ENCODE peak calls at places on chromosomes 11 and 22, in five cellular contexts. One of them, this sample, is unnamed.

GRCh38 chr11:45178223-45178622 is 31.8 kb downstream of the PRDM11 start:
- DNase-seq in NCI-H1092: no peak
- DNase-seq in activated CD4-positive, CD25-positive, alpha-beta regulatory T cell: no peak
- DNase-seq in LHCN-M2: no peak
- DNase-seq in GM13976: no peak
- DNase-seq in this sample: no peak

GRCh38 chr22:46240917-46241316 is 9.2 kb downstream of the CDPF1 start:
- DNase-seq in NCI-H1092: no peak
- DNase-seq in activated CD4-positive, CD25-positive, alpha-beta regulatory T cell: no peak
- DNase-seq in LHCN-M2: no peak
- DNase-seq in GM13976: no peak
- DNase-seq in this sample: no peak

GRCh38 chr22:41288245-41288946 is 2.4 kb upstream of the RANGAP1 start:
- DNase-seq in NCI-H1092: no peak
- DNase-seq in activated CD4-positive, CD25-positive, alpha-beta regulatory T cell: no peak
- DNase-seq in LHCN-M2: peak; percentile 54
- DNase-seq in GM13976: no peak
- DNase-seq in this sample: peak; percentile 32

GRCh38 chr11:104570088-104570701 is 328.1 kb downstream of the CASP12 start:
- DNase-seq in NCI-H1092: no peak
- DNase-seq in activated CD4-positive, CD25-positive, alpha-beta regulatory T cell: no peak
- DNase-seq in LHCN-M2: peak; percentile 91
- DNase-seq in GM13976: no peak
- DNase-seq in this sample: no peak

GRCh38 chr11:21460082-21460481 is 732.8 kb upstream of the ANO5 start:
- DNase-seq in NCI-H1092: no peak
- DNase-seq in activated CD4-positive, CD25-positive, alpha-beta regulatory T cell: no peak
- DNase-seq in LHCN-M2: no peak
- DNase-seq in GM13976: no peak
- DNase-seq in this sample: no peak

GRCh38 chr11:827146-827860 is 416 bp upstream of the CRACR2B start:
- DNase-seq in NCI-H1092: no peak
- DNase-seq in activated CD4-positive, CD25-positive, alpha-beta regulatory T cell: no peak
- DNase-seq in LHCN-M2: no peak
- DNase-seq in GM13976: peak; percentile 83
- DNase-seq in this sample: no peak

GRCh38 chr11:94058630-94059029 is 37.5 kb downstream of the HEPHL1 start:
- DNase-seq in NCI-H1092: no peak
- DNase-seq in activated CD4-positive, CD25-positive, alpha-beta regulatory T cell: no peak
- DNase-seq in LHCN-M2: no peak
- DNase-seq in GM13976: no peak
- DNase-seq in this sample: no peak

GRCh38 chr11:1826552-1827094 is 8.2 kb upstream of the SYT8 start:
- DNase-seq in NCI-H1092: no peak
- DNase-seq in activated CD4-positive, CD25-positive, alpha-beta regulatory T cell: no peak
- DNase-seq in LHCN-M2: peak; percentile 85
- DNase-seq in GM13976: peak; percentile 34
- DNase-seq in this sample: no peak

GRCh38 chr22:41862160-41862529 is 29.2 kb downstream of the SREBF2 start:
- DNase-seq in NCI-H1092: no peak
- DNase-seq in activated CD4-positive, CD25-positive, alpha-beta regulatory T cell: no peak
- DNase-seq in LHCN-M2: no peak
- DNase-seq in GM13976: peak; percentile 75
- DNase-seq in this sample: no peak

GRCh38 chr11:12673601-12673923 is 659 bp upstream of the TEAD1 start:
- DNase-seq in NCI-H1092: no peak
- DNase-seq in activated CD4-positive, CD25-positive, alpha-beta regulatory T cell: no peak
- DNase-seq in LHCN-M2: no peak
- DNase-seq in GM13976: no peak
- DNase-seq in this sample: no peak

GRCh38 chr11:127493330-127493729 is 492.8 kb upstream of the KIRREL3 start:
- DNase-seq in NCI-H1092: peak; percentile 19
- DNase-seq in activated CD4-positive, CD25-positive, alpha-beta regulatory T cell: no peak
- DNase-seq in LHCN-M2: peak; percentile 6
- DNase-seq in GM13976: no peak
- DNase-seq in this sample: no peak

GRCh38 chr11:72328366-72329224 is 84.6 kb upstream of the PHOX2A start:
- DNase-seq in NCI-H1092: no peak
- DNase-seq in activated CD4-positive, CD25-positive, alpha-beta regulatory T cell: no peak
- DNase-seq in LHCN-M2: no peak
- DNase-seq in GM13976: no peak
- DNase-seq in this sample: no peak

GRCh38 chr11:57340228-57340627 is 2.1 kb downstream of the P2RX3 start:
- DNase-seq in NCI-H1092: no peak
- DNase-seq in activated CD4-positive, CD25-positive, alpha-beta regulatory T cell: no peak
- DNase-seq in LHCN-M2: peak; percentile 14
- DNase-seq in GM13976: no peak
- DNase-seq in this sample: no peak

GRCh38 chr22:43723816-43724215 is 88.3 kb downstream of the EFCAB6 start:
- DNase-seq in NCI-H1092: no peak
- DNase-seq in activated CD4-positive, CD25-positive, alpha-beta regulatory T cell: no peak
- DNase-seq in LHCN-M2: no peak
- DNase-seq in GM13976: no peak
- DNase-seq in this sample: no peak

GRCh38 chr11:117999354-117999993 is 13.3 kb downstream of the IL10RA start:
- DNase-seq in NCI-H1092: no peak
- DNase-seq in activated CD4-positive, CD25-positive, alpha-beta regulatory T cell: no peak
- DNase-seq in LHCN-M2: no peak
- DNase-seq in GM13976: no peak
- DNase-seq in this sample: no peak

GRCh38 chr22:20565761-20566160 is 58.4 kb downstream of the MED15 start:
- DNase-seq in NCI-H1092: no peak
- DNase-seq in activated CD4-positive, CD25-positive, alpha-beta regulatory T cell: no peak
- DNase-seq in LHCN-M2: no peak
- DNase-seq in GM13976: no peak
- DNase-seq in this sample: no peak

GRCh38 chr11:68936676-68937620 is 33.3 kb downstream of the IGHMBP2 start:
- DNase-seq in NCI-H1092: no peak
- DNase-seq in activated CD4-positive, CD25-positive, alpha-beta regulatory T cell: no peak
- DNase-seq in LHCN-M2: no peak
- DNase-seq in GM13976: peak; percentile 21
- DNase-seq in this sample: no peak

GRCh38 chr22:22698263-22698750 is 53.9 kb downstream of the GGTLC2 start:
- DNase-seq in NCI-H1092: no peak
- DNase-seq in activated CD4-positive, CD25-positive, alpha-beta regulatory T cell: no peak
- DNase-seq in LHCN-M2: no peak
- DNase-seq in GM13976: no peak
- DNase-seq in this sample: no peak

GRCh38 chr22:33650244-33650643 is 270.0 kb downstream of the LARGE1 start:
- DNase-seq in NCI-H1092: no peak
- DNase-seq in activated CD4-positive, CD25-positive, alpha-beta regulatory T cell: no peak
- DNase-seq in LHCN-M2: no peak
- DNase-seq in GM13976: no peak
- DNase-seq in this sample: no peak

GRCh38 chr11:3707176-3707575 is 36.0 kb upstream of the CHRNA10 start:
- DNase-seq in NCI-H1092: no peak
- DNase-seq in activated CD4-positive, CD25-positive, alpha-beta regulatory T cell: no peak
- DNase-seq in LHCN-M2: no peak
- DNase-seq in GM13976: no peak
- DNase-seq in this sample: no peak

GRCh38 chr11:46134540-46134939 is 13.3 kb upstream of the PHF21A start:
- DNase-seq in NCI-H1092: no peak
- DNase-seq in activated CD4-positive, CD25-positive, alpha-beta regulatory T cell: no peak
- DNase-seq in LHCN-M2: no peak
- DNase-seq in GM13976: no peak
- DNase-seq in this sample: no peak

GRCh38 chr11:9219572-9219971 is 45.6 kb downstream of the DENND5A start:
- DNase-seq in NCI-H1092: no peak
- DNase-seq in activated CD4-positive, CD25-positive, alpha-beta regulatory T cell: no peak
- DNase-seq in LHCN-M2: peak; percentile 85
- DNase-seq in GM13976: no peak
- DNase-seq in this sample: no peak

GRCh38 chr22:38490915-38491314 is 15.2 kb downstream of the DDX17 start:
- DNase-seq in NCI-H1092: no peak
- DNase-seq in activated CD4-positive, CD25-positive, alpha-beta regulatory T cell: no peak
- DNase-seq in LHCN-M2: peak; percentile 54
- DNase-seq in GM13976: no peak
- DNase-seq in this sample: no peak

GRCh38 chr11:107372439-107372838 is 85.2 kb downstream of the CWF19L2 start:
- DNase-seq in NCI-H1092: no peak
- DNase-seq in activated CD4-positive, CD25-positive, alpha-beta regulatory T cell: no peak
- DNase-seq in LHCN-M2: no peak
- DNase-seq in GM13976: no peak
- DNase-seq in this sample: no peak

This sample was measured in NCI-H2029 treated with DMSO at 0.1 percent for 48 hours.